ENCODE peak calls at places on chromosomes 3 and 15, in seven cellular contexts. One of them, this sample, is unnamed.

GRCh38 chr3:51706788-51707731 is at the start of gene GRM2:
- DNase-seq in H1: peak; percentile 53
- DNase-seq in neuronal stem cell: peak; percentile 89
- DNase-seq in trophoblast cell: peak; percentile 57
- DNase-seq in H9: peak; percentile 95
- DNase-seq in mesendoderm: peak; percentile 95
- DNase-seq in mesenchymal stem cell: peak; percentile 87
- DNase-seq in this sample: peak; percentile 83

GRCh38 chr15:45402955-45403892 is 24.9 kb upstream of the GATM start:
- DNase-seq in trophoblast cell: peak; percentile 53
- DNase-seq in H1: no peak
- DNase-seq in neuronal stem cell: peak; percentile 17
- DNase-seq in mesenchymal stem cell: peak; percentile 65
- DNase-seq in H9: no peak
- DNase-seq in mesendoderm: peak; percentile 38
- DNase-seq in this sample: peak; percentile 59

GRCh38 chr3:189071452-189071851 is 100.3 kb upstream of the TPRG1 start:
- DNase-seq in mesendoderm: peak; percentile 14
- DNase-seq in mesenchymal stem cell: no peak
- DNase-seq in H1: no peak
- DNase-seq in trophoblast cell: no peak
- DNase-seq in H9: no peak
- DNase-seq in neuronal stem cell: no peak
- DNase-seq in this sample: no peak

GRCh38 chr15:73924258-73924921 is 1.9 kb upstream of the LOXL1 start:
- DNase-seq in mesendoderm: no peak
- DNase-seq in H1: no peak
- DNase-seq in neuronal stem cell: no peak
- DNase-seq in mesenchymal stem cell: peak; percentile 88
- DNase-seq in H9: no peak
- DNase-seq in trophoblast cell: no peak
- DNase-seq in this sample: peak; percentile 92

GRCh38 chr15:74364936-74365618 is 2.4 kb downstream of the CYP11A1 start:
- DNase-seq in mesendoderm: peak; percentile 83
- DNase-seq in neuronal stem cell: no peak
- DNase-seq in trophoblast cell: peak; percentile 72
- DNase-seq in H9: peak; percentile 41
- DNase-seq in mesenchymal stem cell: no peak
- DNase-seq in H1: no peak
- DNase-seq in this sample: peak; percentile 37

GRCh38 chr3:194231840-194232832 is 96.2 kb downstream of the HES1 start:
- DNase-seq in mesendoderm: no peak
- DNase-seq in neuronal stem cell: no peak
- DNase-seq in H9: peak; percentile 72
- DNase-seq in H1: no peak
- DNase-seq in trophoblast cell: peak; percentile 34
- DNase-seq in mesenchymal stem cell: no peak
- DNase-seq in this sample: no peak

GRCh38 chr15:101194246-101195138 is 57.4 kb downstream of the CHSY1 start:
- DNase-seq in neuronal stem cell: no peak
- DNase-seq in H1: no peak
- DNase-seq in H9: no peak
- DNase-seq in mesenchymal stem cell: no peak
- DNase-seq in trophoblast cell: no peak
- DNase-seq in mesendoderm: no peak
- DNase-seq in this sample: no peak

GRCh38 chr15:76199106-76200082 is 111.9 kb downstream of the ETFA start:
- DNase-seq in mesendoderm: no peak
- DNase-seq in H9: no peak
- DNase-seq in H1: no peak
- DNase-seq in trophoblast cell: no peak
- DNase-seq in mesenchymal stem cell: peak; percentile 66
- DNase-seq in neuronal stem cell: no peak
- DNase-seq in this sample: peak; percentile 79

GRCh38 chr3:72996473-72997333 is at the start of gene PPP4R2:
- DNase-seq in trophoblast cell: peak; percentile 93
- DNase-seq in H1: peak; percentile 57
- DNase-seq in neuronal stem cell: peak; percentile 83
- DNase-seq in H9: peak; percentile 89
- DNase-seq in mesenchymal stem cell: peak; percentile 93
- DNase-seq in mesendoderm: peak; percentile 95
- DNase-seq in this sample: peak; percentile 88

GRCh38 chr15:41530363-41530956 is 13.6 kb downstream of the RPAP1 start:
- DNase-seq in trophoblast cell: no peak
- DNase-seq in H9: no peak
- DNase-seq in neuronal stem cell: no peak
- DNase-seq in H1: no peak
- DNase-seq in mesenchymal stem cell: no peak
- DNase-seq in mesendoderm: no peak
- DNase-seq in this sample: no peak

GRCh38 chr15:88695595-88696186 is 56.9 kb downstream of the ISG20 start:
- DNase-seq in H9: no peak
- DNase-seq in mesenchymal stem cell: no peak
- DNase-seq in mesendoderm: no peak
- DNase-seq in H1: no peak
- DNase-seq in trophoblast cell: no peak
- DNase-seq in neuronal stem cell: no peak
- DNase-seq in this sample: no peak

GRCh38 chr3:9142346-9142745 is 107.1 kb downstream of the SRGAP3 start:
- DNase-seq in mesenchymal stem cell: no peak
- DNase-seq in trophoblast cell: no peak
- DNase-seq in H1: no peak
- DNase-seq in mesendoderm: no peak
- DNase-seq in H9: no peak
- DNase-seq in neuronal stem cell: no peak
- DNase-seq in this sample: no peak

GRCh38 chr3:194300392-194300758 is 50.8 kb downstream of the CPN2 start:
- DNase-seq in mesendoderm: peak; percentile 98
- DNase-seq in mesenchymal stem cell: peak; percentile 61
- DNase-seq in neuronal stem cell: no peak
- DNase-seq in H1: peak; percentile 64
- DNase-seq in trophoblast cell: peak; percentile 71
- DNase-seq in H9: peak; percentile 91
- DNase-seq in this sample: peak; percentile 39

GRCh38 chr15:51935466-51936118 is 36.0 kb downstream of the LEO1 start:
- DNase-seq in mesenchymal stem cell: no peak
- DNase-seq in trophoblast cell: no peak
- DNase-seq in H1: no peak
- DNase-seq in neuronal stem cell: no peak
- DNase-seq in H9: no peak
- DNase-seq in mesendoderm: no peak
- DNase-seq in this sample: peak; percentile 4

GRCh38 chr15:69160976-69161877 is 792 bp downstream of the GLCE start:
- DNase-seq in H1: no peak
- DNase-seq in H9: peak; percentile 45
- DNase-seq in mesendoderm: peak; percentile 39
- DNase-seq in trophoblast cell: no peak
- DNase-seq in neuronal stem cell: peak; percentile 35
- DNase-seq in mesenchymal stem cell: peak; percentile 53
- DNase-seq in this sample: peak; percentile 16

GRCh38 chr15:89101302-89102191 is 13.3 kb downstream of the ABHD2 start:
- DNase-seq in mesenchymal stem cell: peak; percentile 97
- DNase-seq in trophoblast cell: peak; percentile 87
- DNase-seq in mesendoderm: no peak
- DNase-seq in H1: no peak
- DNase-seq in neuronal stem cell: no peak
- DNase-seq in H9: no peak
- DNase-seq in this sample: peak; percentile 100

GRCh38 chr3:172709776-172710708 is 825 bp downstream of the NCEH1 start:
- DNase-seq in mesenchymal stem cell: peak; percentile 69
- DNase-seq in neuronal stem cell: no peak
- DNase-seq in H9: peak; percentile 37
- DNase-seq in H1: no peak
- DNase-seq in mesendoderm: peak; percentile 75
- DNase-seq in trophoblast cell: peak; percentile 80
- DNase-seq in this sample: peak; percentile 41

GRCh38 chr3:62566022-62566557 is 192.7 kb upstream of the FEZF2 start:
- DNase-seq in mesenchymal stem cell: no peak
- DNase-seq in neuronal stem cell: no peak
- DNase-seq in trophoblast cell: no peak
- DNase-seq in H1: no peak
- DNase-seq in H9: no peak
- DNase-seq in mesendoderm: no peak
- DNase-seq in this sample: no peak

GRCh38 chr3:142275856-142276255 is 50.5 kb upstream of the GK5 start:
- DNase-seq in neuronal stem cell: no peak
- DNase-seq in mesendoderm: no peak
- DNase-seq in mesenchymal stem cell: peak; percentile 72
- DNase-seq in H1: no peak
- DNase-seq in trophoblast cell: no peak
- DNase-seq in H9: no peak
- DNase-seq in this sample: peak; percentile 96

GRCh38 chr3:27387625-27388024 is 18.4 kb upstream of the NEK10 start:
- DNase-seq in H9: no peak
- DNase-seq in trophoblast cell: no peak
- DNase-seq in mesenchymal stem cell: peak; percentile 18
- DNase-seq in H1: no peak
- DNase-seq in mesendoderm: peak; percentile 48
- DNase-seq in neuronal stem cell: no peak
- DNase-seq in this sample: peak; percentile 13

GRCh38 chr3:27392950-27393679 is 23.9 kb upstream of the NEK10 start:
- DNase-seq in mesenchymal stem cell: no peak
- DNase-seq in neuronal stem cell: no peak
- DNase-seq in H9: no peak
- DNase-seq in mesendoderm: no peak
- DNase-seq in H1: no peak
- DNase-seq in trophoblast cell: no peak
- DNase-seq in this sample: no peak

DNA sequence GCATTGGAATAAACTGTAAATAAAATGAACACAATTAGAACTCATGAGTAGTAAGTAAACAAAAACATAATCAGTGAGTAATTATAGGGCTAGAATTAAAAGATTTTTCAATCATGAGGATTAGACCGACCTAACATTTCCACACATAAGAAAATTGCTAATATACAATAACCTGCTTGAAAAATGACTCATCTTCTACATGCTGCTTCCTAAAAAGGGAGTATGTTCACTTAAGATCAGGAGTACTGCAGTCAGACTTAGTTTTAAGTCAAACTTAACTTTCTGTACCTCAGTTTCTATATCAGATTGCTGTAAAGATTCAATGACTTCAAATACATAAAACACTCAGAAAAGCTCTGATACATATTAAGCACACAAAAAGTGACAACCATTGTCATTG is 22.6 kb upstream of the NEK10 start:
- DNase-seq in trophoblast cell: no peak
- DNase-seq in mesenchymal stem cell: no peak
- DNase-seq in mesendoderm: no peak
- DNase-seq in H1: no peak
- DNase-seq in H9: no peak
- DNase-seq in neuronal stem cell: no peak
- DNase-seq in this sample: peak; percentile 23
- H3K23ac ChIP-seq in trophoblast cell: no peak overlapping the region
- H3K23ac ChIP-seq in mesenchymal stem cell: no peak overlapping the region
- H3K23ac ChIP-seq in mesendoderm: no peak overlapping the region
- H3K23ac ChIP-seq in H1: no peak overlapping the region
- H3K23ac ChIP-seq in H9: no peak overlapping the region
- H3K23ac ChIP-seq in neuronal stem cell: no peak overlapping the region
- H3K23ac ChIP-seq in this sample: no peak overlapping the region

DNA sequence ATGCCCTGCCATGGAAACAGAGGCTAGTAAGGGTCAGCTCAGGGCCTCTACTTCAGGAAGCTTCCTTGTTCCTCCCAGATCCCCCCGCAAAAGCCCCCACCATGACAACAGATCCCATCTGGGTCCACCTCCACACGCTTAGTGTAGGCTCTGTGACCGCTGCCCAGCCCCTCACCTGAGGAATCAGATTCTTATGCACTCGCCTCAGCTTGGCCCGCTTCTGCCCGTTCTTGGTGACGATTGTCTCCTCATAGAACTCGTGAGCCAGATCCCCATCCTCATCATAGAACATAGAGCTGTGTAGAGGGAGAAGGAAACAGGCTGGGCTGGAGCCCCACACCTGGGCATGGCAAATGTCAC is 1.9 kb downstream of the TUSC2 start:
- DNase-seq in mesendoderm: no peak
- DNase-seq in trophoblast cell: no peak
- DNase-seq in H1: no peak
- DNase-seq in neuronal stem cell: no peak
- DNase-seq in mesenchymal stem cell: no peak
- DNase-seq in H9: no peak
- DNase-seq in this sample: no peak
- H3K23ac ChIP-seq in mesendoderm: no peak overlapping the region
- H3K23ac ChIP-seq in trophoblast cell: no peak overlapping the region
- H3K23ac ChIP-seq in H1: no peak overlapping the region
- H3K23ac ChIP-seq in neuronal stem cell: no peak overlapping the region
- H3K23ac ChIP-seq in mesenchymal stem cell: no peak overlapping the region
- H3K23ac ChIP-seq in H9: no peak overlapping the region
- H3K23ac ChIP-seq in this sample: no peak overlapping the region

GRCh38 chr3:30340500-30340899 is 265.9 kb upstream of the TGFBR2 start:
- DNase-seq in H1: no peak
- DNase-seq in trophoblast cell: no peak
- DNase-seq in mesendoderm: no peak
- DNase-seq in H9: no peak
- DNase-seq in mesenchymal stem cell: no peak
- DNase-seq in neuronal stem cell: no peak
- DNase-seq in this sample: no peak
- H3K23ac ChIP-seq in H1: no peak overlapping the region
- H3K23ac ChIP-seq in trophoblast cell: no peak overlapping the region
- H3K23ac ChIP-seq in mesendoderm: no peak overlapping the region
- H3K23ac ChIP-seq in H9: no peak overlapping the region
- H3K23ac ChIP-seq in mesenchymal stem cell: no peak overlapping the region
- H3K23ac ChIP-seq in neuronal stem cell: no peak overlapping the region
- H3K23ac ChIP-seq in this sample: no peak overlapping the region

DNA sequence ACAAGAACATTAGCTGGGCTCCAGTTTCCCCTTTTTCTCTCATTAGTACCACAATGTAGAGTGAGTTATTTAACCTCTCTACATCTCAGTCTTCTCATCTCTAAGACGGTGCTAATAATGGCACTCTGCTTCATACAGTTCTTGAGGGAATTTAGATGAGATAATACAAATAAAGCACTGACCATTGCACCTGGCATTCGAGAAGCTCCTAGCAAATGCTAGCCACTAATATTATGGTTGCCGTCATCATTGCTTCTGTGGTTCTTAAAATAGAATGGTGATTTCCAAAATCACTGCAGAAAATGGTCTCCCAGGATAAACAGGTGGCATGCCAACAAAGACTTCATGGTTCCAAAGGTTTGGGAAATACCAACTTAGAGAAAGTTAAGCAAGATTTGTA is 213.0 kb downstream of the RORA start:
- DNase-seq in H9: no peak
- DNase-seq in H1: no peak
- DNase-seq in neuronal stem cell: no peak
- DNase-seq in mesenchymal stem cell: no peak
- DNase-seq in trophoblast cell: no peak
- DNase-seq in mesendoderm: no peak
- DNase-seq in this sample: no peak
- H3K23ac ChIP-seq in H9: no peak overlapping the region
- H3K23ac ChIP-seq in H1: no peak overlapping the region
- H3K23ac ChIP-seq in neuronal stem cell: no peak overlapping the region
- H3K23ac ChIP-seq in mesenchymal stem cell: no peak overlapping the region
- H3K23ac ChIP-seq in trophoblast cell: no peak overlapping the region
- H3K23ac ChIP-seq in mesendoderm: no peak overlapping the region
- H3K23ac ChIP-seq in this sample: no peak overlapping the region